ENCODE peak calls at places on chromosomes 6 and 20, in eight cellular contexts. H is BJ; X is CMK; D is ureter; P is epithelial cell of esophagus; F is B cell; Y is left cardiac atrium; L is CD8-positive, alpha-beta T cell. E is an unnamed sample.

GRCh38 chr6:63740709-63741108 is 105.1 kb downstream of the PHF3 start:
- DNase-seq in H (peak; percentile 28), X (no peak), D (no peak), P (peak; percentile 80), F (no peak), Y (no peak), L (no peak), E (no peak)

GRCh38 chr6:151300267-151300930 is 60.6 kb downstream of the AKAP12 start:
- DNase-seq in H (no peak), X (no peak), D (no peak), P (no peak), F (no peak), Y (no peak), L (no peak), E (no peak)

GRCh38 chr20:11569163-11569562 is 348.5 kb upstream of the BTBD3 start:
- DNase-seq in H (no peak), X (no peak), D (no peak), P (no peak), F (no peak), Y (no peak), L (no peak), E (no peak)

GRCh38 chr6:157823001-157823522 is at the start of gene SNX9:
- DNase-seq in H (no peak), X (peak; percentile 49), D (peak; percentile 76), P (peak; percentile 79), F (peak; percentile 85), Y (peak; percentile 87), L (peak; percentile 42), E (peak; percentile 45)

GRCh38 chr6:124964084-124964763 is 2.0 kb downstream of the RNF217 start:
- DNase-seq in H (no peak), X (no peak), D (no peak), P (peak; percentile 28), F (no peak), Y (no peak), L (no peak), E (no peak)

GRCh38 chr6:121515615-121516265 is 80.3 kb downstream of the GJA1 start:
- DNase-seq in H (no peak), X (no peak), D (no peak), P (peak; percentile 13), F (no peak), Y (no peak), L (no peak), E (no peak)

GRCh38 chr6:37565267-37566208 is 65.8 kb upstream of the CCDC167 start:
- DNase-seq in H (no peak), X (no peak), D (no peak), P (no peak), F (no peak), Y (peak; percentile 30), L (no peak), E (no peak)

GRCh38 chr6:11930240-11930639 is 81.9 kb upstream of the HIVEP1 start:
- DNase-seq in H (no peak), X (no peak), D (no peak), P (no peak), F (no peak), Y (no peak), L (no peak), E (no peak)

GRCh38 chr6:139846538-139847321 is 472.3 kb upstream of the CITED2 start:
- DNase-seq in H (no peak), X (no peak), D (no peak), P (no peak), F (no peak), Y (no peak), L (no peak), E (no peak)

GRCh38 chr6:157255079-157255478 is 68.2 kb downstream of the TMEM242 start:
- DNase-seq in H (no peak), X (no peak), D (no peak), P (no peak), F (no peak), Y (no peak), L (no peak), E (no peak)

GRCh38 chr20:6956574-6956973 is 189.1 kb downstream of the BMP2 start:
- DNase-seq in H (no peak), X (no peak), D (no peak), P (peak; percentile 91), F (no peak), Y (no peak), L (no peak), E (no peak)

GRCh38 chr6:34114695-34115395 is 31.0 kb downstream of the GRM4 start:
- DNase-seq in H (no peak), X (no peak), D (no peak), P (no peak), F (no peak), Y (no peak), L (no peak), E (no peak)

GRCh38 chr6:158972241-158973233 is 27.5 kb downstream of the RSPH3 start:
- DNase-seq in H (peak; percentile 4), X (peak; percentile 4), D (no peak), P (peak; percentile 65), F (peak; percentile 70), Y (no peak), L (no peak), E (no peak)

GRCh38 chr6:170497845-170498281 is 55.2 kb downstream of the PSMB1 start:
- DNase-seq in H (no peak), X (no peak), D (no peak), P (no peak), F (no peak), Y (no peak), L (no peak), E (no peak)

GRCh38 chr20:43942661-43943285 is 28.1 kb downstream of the TOX2 start:
- DNase-seq in H (peak; percentile 62), X (no peak), D (no peak), P (peak; percentile 73), F (no peak), Y (no peak), L (no peak), E (peak; percentile 15)

GRCh38 chr6:99219788-99220187 is 129.7 kb downstream of the FAXC start:
- DNase-seq in H (no peak), X (no peak), D (no peak), P (peak; percentile 39), F (no peak), Y (no peak), L (no peak), E (no peak)

E was measured in activated gamma-delta T cell treated with Interleukin-2 at 50 U/mL for 16 hours.